ENCODE peak calls at places on chromosomes 5 and 9, in seven cellular contexts. One of them, this sample, is unnamed.

GRCh38 chr5:119397518-119398380 is 41.9 kb downstream of the TNFAIP8 start:
- DNase-seq in left lung: no peak
- DNase-seq in A549: peak; percentile 8
- DNase-seq in lung: no peak
- DNase-seq in AG10803: peak; percentile 84
- DNase-seq in transverse colon: no peak
- DNase-seq in cardiac fibroblast: peak; percentile 90
- DNase-seq in this sample: no peak

GRCh38 chr5:176538985-176539384 is 1.8 kb upstream of the RNF44 start:
- DNase-seq in A549: no peak
- DNase-seq in left lung: no peak
- DNase-seq in lung: no peak
- DNase-seq in AG10803: no peak
- DNase-seq in transverse colon: no peak
- DNase-seq in cardiac fibroblast: no peak
- DNase-seq in this sample: no peak

GRCh38 chr9:77440057-77440456 is 208.1 kb downstream of the GNA14 start:
- DNase-seq in A549: no peak
- DNase-seq in lung: no peak
- DNase-seq in AG10803: peak; percentile 66
- DNase-seq in transverse colon: no peak
- DNase-seq in left lung: no peak
- DNase-seq in cardiac fibroblast: no peak
- DNase-seq in this sample: no peak

GRCh38 chr9:87095961-87096360 is 148.7 kb upstream of the GAS1 start:
- DNase-seq in left lung: no peak
- DNase-seq in lung: no peak
- DNase-seq in AG10803: no peak
- DNase-seq in cardiac fibroblast: no peak
- DNase-seq in transverse colon: no peak
- DNase-seq in A549: no peak
- DNase-seq in this sample: no peak

GRCh38 chr9:89166871-89167270 is 11.7 kb downstream of the SHC3 start:
- DNase-seq in transverse colon: no peak
- DNase-seq in AG10803: no peak
- DNase-seq in lung: no peak
- DNase-seq in A549: no peak
- DNase-seq in left lung: no peak
- DNase-seq in cardiac fibroblast: no peak
- DNase-seq in this sample: no peak

GRCh38 chr5:39928709-39929108 is 503.9 kb upstream of the DAB2 start:
- DNase-seq in cardiac fibroblast: peak; percentile 80
- DNase-seq in A549: no peak
- DNase-seq in transverse colon: no peak
- DNase-seq in lung: no peak
- DNase-seq in AG10803: peak; percentile 48
- DNase-seq in left lung: no peak
- DNase-seq in this sample: no peak

GRCh38 chr9:114156658-114157421 is 1.5 kb downstream of the COL27A1 start:
- DNase-seq in transverse colon: peak; percentile 27
- DNase-seq in AG10803: peak; percentile 88
- DNase-seq in cardiac fibroblast: peak; percentile 69
- DNase-seq in left lung: peak; percentile 86
- DNase-seq in lung: peak; percentile 43
- DNase-seq in A549: peak; percentile 53
- DNase-seq in this sample: peak; percentile 62

GRCh38 chr9:78745996-78746395 is 449.1 kb downstream of the PSAT1 start:
- DNase-seq in cardiac fibroblast: no peak
- DNase-seq in AG10803: no peak
- DNase-seq in left lung: no peak
- DNase-seq in lung: no peak
- DNase-seq in transverse colon: no peak
- DNase-seq in A549: no peak
- DNase-seq in this sample: no peak

GRCh38 chr5:168737066-168737465 is 157.9 kb upstream of the PANK3 start:
- DNase-seq in AG10803: no peak
- DNase-seq in left lung: no peak
- DNase-seq in lung: no peak
- DNase-seq in cardiac fibroblast: no peak
- DNase-seq in A549: no peak
- DNase-seq in transverse colon: no peak
- DNase-seq in this sample: no peak

GRCh38 chr5:55241756-55242155 is 8.3 kb upstream of the CCNO start:
- DNase-seq in transverse colon: no peak
- DNase-seq in A549: no peak
- DNase-seq in lung: no peak
- DNase-seq in cardiac fibroblast: no peak
- DNase-seq in left lung: no peak
- DNase-seq in AG10803: no peak
- DNase-seq in this sample: no peak

GRCh38 chr9:136244116-136244775 is 1.4 kb downstream of the QSOX2 start:
- DNase-seq in transverse colon: no peak
- DNase-seq in AG10803: no peak
- DNase-seq in cardiac fibroblast: no peak
- DNase-seq in left lung: no peak
- DNase-seq in A549: no peak
- DNase-seq in lung: no peak
- DNase-seq in this sample: no peak

GRCh38 chr5:147763791-147764525 is 18.6 kb downstream of the JAKMIP2 start:
- DNase-seq in lung: no peak
- DNase-seq in A549: no peak
- DNase-seq in cardiac fibroblast: peak; percentile 51
- DNase-seq in left lung: no peak
- DNase-seq in transverse colon: no peak
- DNase-seq in AG10803: peak; percentile 61
- DNase-seq in this sample: no peak

GRCh38 chr5:36982146-36982545 is 105.6 kb downstream of the NIPBL start:
- DNase-seq in transverse colon: no peak
- DNase-seq in A549: no peak
- DNase-seq in cardiac fibroblast: peak; percentile 68
- DNase-seq in AG10803: peak; percentile 8
- DNase-seq in lung: no peak
- DNase-seq in left lung: no peak
- DNase-seq in this sample: no peak

GRCh38 chr9:136757328-136757727 is 715 bp downstream of the LCN8 start:
- DNase-seq in AG10803: no peak
- DNase-seq in transverse colon: no peak
- DNase-seq in A549: no peak
- DNase-seq in lung: no peak
- DNase-seq in left lung: peak; percentile 43
- DNase-seq in cardiac fibroblast: no peak
- DNase-seq in this sample: no peak

GRCh38 chr9:113436753-113437515 is 26.4 kb downstream of the C9orf43 start:
- DNase-seq in AG10803: peak; percentile 48
- DNase-seq in A549: peak; percentile 29
- DNase-seq in transverse colon: no peak
- DNase-seq in left lung: no peak
- DNase-seq in cardiac fibroblast: no peak
- DNase-seq in lung: no peak
- DNase-seq in this sample: no peak

GRCh38 chr5:99607124-99607523 is 678.3 kb upstream of the CHD1 start:
- DNase-seq in cardiac fibroblast: no peak
- DNase-seq in transverse colon: no peak
- DNase-seq in AG10803: no peak
- DNase-seq in lung: no peak
- DNase-seq in A549: no peak
- DNase-seq in left lung: no peak
- DNase-seq in this sample: no peak

GRCh38 chr5:145697251-145698016 is 137.7 kb downstream of the PRELID2 start:
- DNase-seq in left lung: no peak
- DNase-seq in lung: no peak
- DNase-seq in A549: peak; percentile 53
- DNase-seq in cardiac fibroblast: peak; percentile 81
- DNase-seq in AG10803: peak; percentile 37
- DNase-seq in transverse colon: peak; percentile 22
- DNase-seq in this sample: no peak

GRCh38 chr9:126055386-126055785 is 271.2 kb upstream of the MVB12B start:
- DNase-seq in A549: no peak
- DNase-seq in lung: no peak
- DNase-seq in AG10803: peak; percentile 57
- DNase-seq in transverse colon: no peak
- DNase-seq in left lung: peak; percentile 53
- DNase-seq in cardiac fibroblast: peak; percentile 28
- DNase-seq in this sample: no peak

GRCh38 chr5:108642170-108642906 is 105.4 kb upstream of the FER start:
- DNase-seq in lung: peak; percentile 51
- DNase-seq in transverse colon: peak; percentile 58
- DNase-seq in cardiac fibroblast: peak; percentile 84
- DNase-seq in A549: peak; percentile 65
- DNase-seq in AG10803: peak; percentile 64
- DNase-seq in left lung: no peak
- DNase-seq in this sample: peak; percentile 65

GRCh38 chr5:139820130-139820529 is 24.5 kb downstream of the PSD2 start:
- DNase-seq in lung: no peak
- DNase-seq in left lung: no peak
- DNase-seq in AG10803: no peak
- DNase-seq in cardiac fibroblast: no peak
- DNase-seq in A549: no peak
- DNase-seq in transverse colon: no peak
- DNase-seq in this sample: no peak

GRCh38 chr5:32505718-32506117 is 61.2 kb upstream of the ZFR start:
- DNase-seq in transverse colon: no peak
- DNase-seq in left lung: no peak
- DNase-seq in AG10803: peak; percentile 96
- DNase-seq in lung: no peak
- DNase-seq in cardiac fibroblast: peak; percentile 54
- DNase-seq in A549: no peak
- DNase-seq in this sample: no peak

GRCh38 chr9:113675475-113675941 is 200.6 kb upstream of the ZNF618 start:
- DNase-seq in lung: peak; percentile 58
- DNase-seq in left lung: no peak
- DNase-seq in transverse colon: peak; percentile 34
- DNase-seq in AG10803: peak; percentile 98
- DNase-seq in cardiac fibroblast: peak; percentile 99
- DNase-seq in A549: no peak
- DNase-seq in this sample: peak; percentile 85

GRCh38 chr9:137218754-137219271 is 3.2 kb downstream of the RNF208 start:
- DNase-seq in AG10803: no peak
- DNase-seq in lung: no peak
- DNase-seq in cardiac fibroblast: peak; percentile 52
- DNase-seq in A549: peak; percentile 66
- DNase-seq in left lung: no peak
- DNase-seq in transverse colon: peak; percentile 62
- DNase-seq in this sample: no peak

GRCh38 chr5:79694652-79695051 is 5.0 kb downstream of the CMYA5 start:
- DNase-seq in left lung: no peak
- DNase-seq in AG10803: no peak
- DNase-seq in lung: no peak
- DNase-seq in A549: no peak
- DNase-seq in cardiac fibroblast: no peak
- DNase-seq in transverse colon: no peak
- DNase-seq in this sample: no peak

GRCh38 chr9:133102190-133103021 is 18.6 kb downstream of the RALGDS start:
- DNase-seq in cardiac fibroblast: no peak
- DNase-seq in lung: no peak
- DNase-seq in AG10803: no peak
- DNase-seq in A549: no peak
- DNase-seq in left lung: peak; percentile 76
- DNase-seq in transverse colon: no peak
- DNase-seq in this sample: no peak

GRCh38 chr9:118595719-118596305 is 773.4 kb downstream of the BRINP1 start:
- DNase-seq in left lung: no peak
- DNase-seq in transverse colon: peak; percentile 7
- DNase-seq in AG10803: peak; percentile 69
- DNase-seq in cardiac fibroblast: peak; percentile 78
- DNase-seq in lung: no peak
- DNase-seq in A549: peak; percentile 65
- DNase-seq in this sample: no peak
- TF ChIP-seq CTCF in left lung: peak; percentile 19
- TF ChIP-seq CTCF in transverse colon: no peak
- TF ChIP-seq CTCF in AG10803: peak; percentile 70
- TF ChIP-seq CTCF in cardiac fibroblast: peak; percentile 37
- TF ChIP-seq CTCF in lung: no peak
- TF ChIP-seq CTCF in A549: peak; percentile 67
- TF ChIP-seq CTCF in this sample: peak; percentile 53

DNA sequence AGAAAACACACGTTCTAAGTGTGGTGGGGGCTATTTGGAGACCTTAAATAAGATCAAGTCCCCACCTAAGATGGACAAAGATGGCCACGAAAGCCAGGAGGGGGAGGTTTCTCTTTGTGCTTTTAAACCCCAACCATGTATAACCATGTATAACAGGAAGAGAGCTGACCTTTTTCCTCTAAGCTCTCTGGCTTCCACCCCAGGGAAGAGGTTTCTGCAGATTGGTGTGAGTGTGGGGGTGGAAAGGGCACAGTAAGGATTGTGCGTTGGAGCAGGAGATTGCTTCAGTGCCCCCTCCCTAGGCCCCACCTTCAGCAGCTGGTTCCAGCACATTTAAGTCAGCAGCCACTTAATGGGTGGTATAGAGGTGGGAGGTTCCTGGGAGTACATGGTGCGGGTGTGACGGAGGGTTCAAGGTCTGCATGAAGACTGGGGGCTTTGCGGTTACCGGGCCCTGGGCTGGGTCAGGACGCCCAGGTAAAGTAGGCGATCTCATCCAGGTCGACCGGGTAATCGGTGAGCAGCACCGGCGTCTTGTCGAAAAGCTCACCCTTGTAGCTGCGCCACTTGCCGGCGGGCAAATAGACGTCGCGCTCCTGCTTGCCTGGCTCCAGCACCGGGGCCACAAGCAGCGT is 6.2 kb downstream of the MYORG start:
- DNase-seq in cardiac fibroblast: no peak
- DNase-seq in lung: peak; percentile 17
- DNase-seq in left lung: no peak
- DNase-seq in transverse colon: no peak
- DNase-seq in A549: no peak
- DNase-seq in AG10803: no peak
- DNase-seq in this sample: peak; percentile 54
- H3K4me3 ChIP-seq in cardiac fibroblast: no peak overlapping the region
- H3K4me3 ChIP-seq in lung: no peak overlapping the region
- H3K4me3 ChIP-seq in left lung: no peak overlapping the region
- H3K4me3 ChIP-seq in transverse colon: no peak overlapping the region
- H3K4me3 ChIP-seq in A549: no peak overlapping the region
- H3K4me3 ChIP-seq in AG10803: peak overlapping the region; percentile 55
- H3K4me3 ChIP-seq in this sample: no peak overlapping the region

GRCh38 chr9:4923580-4924544 is 61.2 kb upstream of the JAK2 start:
- DNase-seq in left lung: no peak
- DNase-seq in transverse colon: no peak
- DNase-seq in A549: peak; percentile 36
- DNase-seq in cardiac fibroblast: peak; percentile 61
- DNase-seq in lung: no peak
- DNase-seq in AG10803: peak; percentile 20
- DNase-seq in this sample: no peak
- TF ChIP-seq CTCF in left lung: no peak
- TF ChIP-seq CTCF in transverse colon: no peak
- TF ChIP-seq CTCF in A549: peak; percentile 63
- TF ChIP-seq CTCF in cardiac fibroblast: peak; percentile 41
- TF ChIP-seq CTCF in lung: peak; percentile 16
- TF ChIP-seq CTCF in AG10803: peak; percentile 55
- TF ChIP-seq CTCF in this sample: no peak

DNA sequence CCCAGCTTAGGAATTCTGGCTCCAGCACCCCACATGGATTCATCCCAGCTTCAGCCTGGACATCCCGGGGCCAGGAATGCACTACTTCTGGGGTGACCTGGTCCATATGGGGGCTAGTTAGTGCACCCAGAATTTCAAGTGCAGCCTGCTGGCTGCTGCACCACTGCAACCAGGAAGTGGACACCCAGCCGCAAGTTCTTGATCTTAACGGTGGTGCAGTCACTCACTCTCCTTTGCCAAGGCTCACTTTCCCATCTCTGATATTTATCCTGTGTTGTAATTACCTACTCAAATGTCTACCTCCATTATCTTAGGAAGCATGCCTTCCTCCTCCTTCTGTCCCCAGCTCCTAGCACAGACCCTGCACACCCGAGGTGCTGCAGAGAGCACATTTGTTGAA is 26.2 kb upstream of the RAB14 start:
- DNase-seq in cardiac fibroblast: no peak
- DNase-seq in A549: no peak
- DNase-seq in transverse colon: no peak
- DNase-seq in lung: no peak
- DNase-seq in left lung: no peak
- DNase-seq in AG10803: no peak
- DNase-seq in this sample: no peak
- H3K4me3 ChIP-seq in cardiac fibroblast: no peak overlapping the region
- H3K4me3 ChIP-seq in A549: no peak overlapping the region
- H3K4me3 ChIP-seq in transverse colon: no peak overlapping the region
- H3K4me3 ChIP-seq in lung: no peak overlapping the region
- H3K4me3 ChIP-seq in left lung: no peak overlapping the region
- H3K4me3 ChIP-seq in AG10803: no peak overlapping the region
- H3K4me3 ChIP-seq in this sample: no peak overlapping the region